ENCODE peak calls at places on chromosomes 5 and 9, in nine cellular contexts. A is spleen, G is Peyer's patch, R is sigmoid colon, D is A549, X is gastrocnemius medialis, W is right lobe of liver, I is IMR-90, U is heart left ventricle. L is an unnamed sample. For H3K4me1, the result is how much of the 10 kb centered on the place peaks cover.

GRCh38 chr5:36969700-36970395 is 93.3 kb downstream of the NIPBL start:
- DNase-seq in G (no peak), A (no peak), U (no peak), I (no peak), R (no peak), W (no peak), D (no peak), X (no peak), L (no peak)

GRCh38 chr9:108991479-108991878 is 21.8 kb downstream of the CTNNAL1 start:
- DNase-seq in G (no peak), I (peak), X (no peak), W (no peak), A (no peak), R (no peak), D (no peak), U (no peak), L (no peak)

GRCh38 chr5:76303917-76304316 is 99.2 kb upstream of the IQGAP2 start:
- DNase-seq in I (no peak), G (peak), R (no peak), W (peak), A (no peak), U (no peak), D (peak), X (no peak), L (no peak)

GRCh38 chr9:4739587-4740372 is 1.2 kb downstream of the AK3 start:
- DNase-seq in U (no peak), W (peak), D (no peak), A (no peak), R (no peak), G (peak), X (peak), I (no peak), L (no peak)

GRCh38 chr9:112615584-112616271 is 102.2 kb downstream of the INIP start:
- DNase-seq in U (no peak), I (peak), R (no peak), W (no peak), D (no peak), X (no peak), A (no peak), G (no peak), L (no peak)

GRCh38 chr5:109656829-109657228 is 32.9 kb upstream of the MAN2A1 start:
- DNase-seq in I (peak), A (peak), U (peak), W (peak), D (no peak), X (peak), G (no peak), R (peak), L (peak)

GRCh38 chr5:151820903-151821302 is 49.1 kb downstream of the G3BP1 start:
- DNase-seq in G (no peak), R (no peak), X (no peak), W (no peak), D (no peak), I (no peak), U (no peak), A (no peak), L (no peak)

GRCh38 chr5:12250454-12250853 is 346.2 kb upstream of the CTNND2 start:
- DNase-seq in D (no peak), W (no peak), I (no peak), A (no peak), G (no peak), R (no peak), U (no peak), X (no peak), L (no peak)

GRCh38 chr9:79256691-79257213 is 315.0 kb upstream of the TLE4 start:
- DNase-seq in I (peak), G (no peak), R (no peak), X (no peak), W (no peak), A (no peak), D (no peak), U (no peak), L (no peak)

GRCh38 chr9:91845839-91846238 is 104.2 kb downstream of the ROR2 start:
- DNase-seq in G (no peak), D (no peak), A (peak), U (no peak), W (no peak), I (no peak), X (no peak), R (no peak), L (no peak)

GRCh38 chr9:91844656-91845291 is 105.3 kb downstream of the ROR2 start:
- DNase-seq in W (no peak), X (no peak), U (no peak), A (peak), I (no peak), R (no peak), D (no peak), G (no peak), L (no peak)

GRCh38 chr9:91843093-91843492 is 106.9 kb downstream of the ROR2 start:
- DNase-seq in D (no peak), R (peak), X (no peak), I (no peak), A (no peak), U (no peak), G (no peak), W (no peak), L (no peak)

GRCh38 chr9:91843623-91844111 is 106.4 kb downstream of the ROR2 start:
- DNase-seq in I (no peak), U (no peak), G (no peak), R (peak), A (peak), D (no peak), X (no peak), W (no peak), L (no peak)

GRCh38 chr9:91844170-91844569 is 105.9 kb downstream of the ROR2 start:
- DNase-seq in U (no peak), A (peak), D (no peak), R (no peak), X (peak), I (no peak), G (no peak), W (no peak), L (no peak)
- H3K4me1 ChIP-seq in U (under half), A (under half), D (under half), R (half or more), X (under half), I (under half), G (under half), W (under half), L (under half)

GRCh38 chr9:134066923-134067851 is 639 bp downstream of the BRD3 start:
- DNase-seq in U (no peak), I (peak), W (no peak), R (peak), A (peak), X (no peak), D (peak), G (peak), L (no peak)

GRCh38 chr9:134068742-134069535 is 1.1 kb upstream of the BRD3 start:
- DNase-seq in R (peak), D (no peak), I (peak), A (peak), W (peak), U (peak), X (no peak), G (peak), L (no peak)

GRCh38 chr9:134066546-134066922 is 1.3 kb downstream of the BRD3 start:
- DNase-seq in W (no peak), G (no peak), A (no peak), D (no peak), R (no peak), U (no peak), X (no peak), I (peak), L (no peak)

GRCh38 chr9:134069536-134070399 is 1.9 kb upstream of the BRD3 start:
- DNase-seq in W (no peak), I (no peak), A (peak), R (no peak), D (no peak), G (no peak), X (no peak), U (no peak), L (no peak)

GRCh38 chr9:134067904-134068741 is at the start of gene BRD3:
- DNase-seq in U (peak), W (peak), G (peak), A (peak), X (peak), R (peak), I (peak), D (peak), L (peak)
- TF ChIP-seq POLR2A in U (peak), W (peak), G (peak), A (peak), X (peak), R (no peak), I (peak), D (peak), L (no peak)

GRCh38 chr5:140347382-140347781 is 979 bp upstream of the HBEGF start:
- DNase-seq in A (peak), R (no peak), I (no peak), U (no peak), G (no peak), W (no peak), X (no peak), D (no peak), L (no peak)

GRCh38 chr5:140345919-140346347 is 470 bp downstream of the HBEGF start:
- DNase-seq in W (peak), R (peak), A (peak), G (no peak), I (peak), X (peak), U (peak), D (peak), L (no peak)

GRCh38 chr5:140342896-140343295 is 3.5 kb downstream of the HBEGF start:
- DNase-seq in W (no peak), X (no peak), G (no peak), R (peak), D (no peak), I (no peak), A (no peak), U (no peak), L (no peak)

GRCh38 chr5:140346348-140347221 is at the start of gene HBEGF:
- DNase-seq in G (peak), D (peak), R (peak), A (peak), W (peak), X (peak), U (peak), I (peak), L (no peak)

DNA sequence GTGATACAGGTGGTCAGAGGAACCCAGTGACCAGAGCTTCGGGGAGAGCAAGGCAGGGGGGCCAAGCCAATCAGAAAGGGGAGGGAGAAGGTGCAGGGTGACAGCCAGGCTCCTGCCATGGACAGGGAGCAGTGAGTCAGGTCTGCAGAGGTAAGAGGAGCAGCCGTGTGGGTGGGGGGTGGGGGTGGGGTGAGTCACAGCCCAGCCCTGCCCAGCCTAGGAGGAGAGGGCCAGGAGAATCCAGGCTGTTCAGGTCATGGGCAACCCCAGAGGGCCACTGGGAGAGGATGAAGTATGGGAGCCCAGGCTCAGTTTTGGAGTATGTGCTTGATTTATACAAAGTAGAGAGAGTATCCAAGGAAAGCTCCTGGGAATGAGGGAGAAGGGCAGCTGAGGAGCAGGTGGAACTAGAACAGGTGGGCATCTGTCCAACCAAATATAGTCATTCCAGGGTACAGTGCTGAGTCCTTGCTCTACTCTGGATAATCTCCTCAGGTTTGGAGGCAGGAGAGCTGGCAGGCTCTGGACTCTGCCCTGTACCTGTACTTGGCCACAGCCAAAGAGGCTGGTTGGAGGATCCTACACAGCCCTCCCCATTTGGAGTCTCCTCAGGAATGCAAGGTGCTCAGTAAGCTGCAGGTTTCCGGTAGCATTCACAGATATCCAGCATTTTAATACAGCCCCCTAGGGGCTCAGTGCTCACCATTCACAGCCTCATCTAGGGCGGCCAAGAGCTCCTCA is 1.6 kb downstream of the HBEGF start:
- DNase-seq in I (peak), U (no peak), W (no peak), R (no peak), G (peak), X (peak), D (no peak), A (peak), L (no peak)
- H3K4me1 ChIP-seq in I (under half), U (half or more), W (under half), R (half or more), G (half or more), X (half or more), D (under half), A (half or more), L (half or more)

GRCh38 chr5:61951295-61951694 is 354.7 kb upstream of the KIF2A start:
- DNase-seq in I (no peak), R (no peak), A (no peak), X (no peak), D (no peak), G (no peak), W (no peak), U (no peak), L (no peak)
- TF ChIP-seq POLR2A in I (no peak), R (no peak), A (no peak), X (no peak), D (no peak), G (no peak), W (no peak), U (no peak), L (no peak)

DNA sequence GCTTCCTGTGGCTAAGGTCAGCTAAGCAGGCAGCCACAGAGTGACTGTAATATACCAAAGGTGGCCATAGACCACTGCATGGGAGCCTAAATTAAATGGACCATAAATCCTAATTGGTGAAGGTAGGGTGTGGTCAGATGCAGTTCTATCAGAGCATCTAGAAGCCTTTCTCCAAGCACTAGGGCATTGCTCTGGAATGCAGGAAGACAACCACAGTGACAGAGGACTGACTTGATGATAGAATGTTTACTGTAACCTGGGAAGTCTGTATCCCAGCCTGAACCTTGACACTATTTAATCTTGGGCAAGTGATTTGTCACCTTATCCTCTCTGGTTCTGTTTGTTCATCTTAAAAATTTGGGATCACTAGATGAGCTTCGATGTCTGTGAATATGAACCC is 2.3 kb downstream of the FBXO38 start:
- DNase-seq in R (no peak), U (no peak), D (no peak), A (no peak), G (no peak), W (no peak), X (no peak), I (no peak), L (no peak)
- H3K4me1 ChIP-seq in R (under half), U (half or more), D (under half), A (half or more), G (under half), W (under half), X (under half), I (under half), L (half or more)

GRCh38 chr5:58317808-58318207 is 142.1 kb downstream of the PLK2 start:
- DNase-seq in R (no peak), I (peak), W (no peak), A (no peak), X (no peak), G (no peak), U (no peak), D (no peak), L (no peak)

GRCh38 chr5:58315794-58316193 is 144.1 kb downstream of the PLK2 start:
- DNase-seq in W (no peak), I (no peak), A (no peak), U (no peak), X (no peak), D (no peak), G (no peak), R (no peak), L (no peak)

GRCh38 chr5:58318468-58318867 is 141.4 kb downstream of the PLK2 start:
- DNase-seq in X (no peak), R (no peak), D (no peak), U (no peak), W (no peak), A (no peak), G (no peak), I (peak), L (no peak)

GRCh38 chr5:58314356-58315045 is 145.4 kb downstream of the PLK2 start:
- DNase-seq in D (peak), A (no peak), U (no peak), G (no peak), I (no peak), R (no peak), X (no peak), W (no peak), L (no peak)

GRCh38 chr5:58317009-58317408 is 142.9 kb downstream of the PLK2 start:
- DNase-seq in U (no peak), I (no peak), R (no peak), A (no peak), G (no peak), D (no peak), W (no peak), X (no peak), L (no peak)
- TF ChIP-seq POLR2A in U (no peak), I (no peak), R (no peak), A (no peak), G (no peak), D (no peak), W (no peak), X (no peak), L (no peak)

DNA sequence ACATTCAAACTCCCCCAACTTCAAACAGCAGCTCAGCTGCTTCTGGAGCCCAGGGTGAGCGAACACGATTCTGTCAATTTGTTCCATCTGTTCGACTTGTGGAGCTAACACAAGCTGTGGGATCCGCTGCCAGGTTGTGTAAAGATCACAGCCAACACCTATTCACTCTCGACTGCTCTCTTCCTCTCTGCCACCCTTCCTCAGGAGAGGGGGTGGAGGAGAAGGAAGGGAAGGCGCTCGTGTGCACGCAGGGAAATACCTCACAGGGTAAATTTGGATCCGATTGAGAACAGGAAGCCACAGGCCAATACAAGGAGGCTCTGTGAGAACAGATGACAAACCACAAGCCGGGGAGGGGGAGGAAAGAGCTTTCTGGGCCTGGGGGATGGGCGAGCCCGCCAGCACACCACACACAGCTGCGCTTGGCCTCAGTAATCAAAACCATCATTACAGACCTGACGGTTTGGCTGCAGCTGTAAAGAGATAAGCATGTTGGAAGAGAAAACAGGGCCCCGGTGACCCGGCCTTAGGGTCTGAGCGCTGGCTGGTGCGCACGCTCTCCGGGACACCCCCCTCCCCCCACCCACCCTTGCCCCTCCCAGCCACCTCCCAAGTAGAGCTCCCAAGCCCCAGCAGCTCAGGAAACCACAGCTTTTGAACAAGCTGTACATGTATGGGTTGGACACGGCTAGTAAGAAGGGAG is 54.2 kb downstream of the PTCH1 start:
- DNase-seq in D (no peak), U (peak), I (peak), R (peak), A (peak), X (peak), G (peak), W (peak), L (peak)
- H3K4me1 ChIP-seq in D (under half), U (under half), I (under half), R (half or more), A (under half), X (under half), G (under half), W (under half), L (under half)

DNA sequence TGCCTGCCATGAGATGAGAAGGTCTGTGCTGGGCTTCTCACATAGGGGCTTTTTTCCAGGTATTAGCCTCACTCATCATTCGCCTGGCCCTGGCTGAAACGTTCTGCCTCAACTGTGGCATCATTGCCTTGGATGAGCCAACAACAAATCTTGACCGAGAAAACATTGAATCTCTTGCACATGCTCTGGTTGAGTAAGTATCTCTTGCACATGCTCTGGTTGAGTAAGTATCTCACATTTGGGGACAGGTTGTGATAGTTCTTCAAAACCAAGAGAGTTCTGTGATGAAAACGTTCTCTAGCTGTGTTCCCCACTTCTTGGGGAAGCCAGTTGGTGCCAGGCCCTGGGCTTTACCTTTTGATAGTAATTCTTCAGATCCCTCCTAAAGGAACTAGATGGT is 17.4 kb upstream of the IL13 start:
- DNase-seq in R (no peak), X (no peak), A (no peak), U (no peak), W (no peak), D (no peak), G (no peak), I (no peak), L (no peak)
- TF ChIP-seq POLR2A in R (no peak), X (no peak), A (no peak), U (no peak), W (no peak), D (no peak), G (no peak), I (no peak), L (no peak)

DNA sequence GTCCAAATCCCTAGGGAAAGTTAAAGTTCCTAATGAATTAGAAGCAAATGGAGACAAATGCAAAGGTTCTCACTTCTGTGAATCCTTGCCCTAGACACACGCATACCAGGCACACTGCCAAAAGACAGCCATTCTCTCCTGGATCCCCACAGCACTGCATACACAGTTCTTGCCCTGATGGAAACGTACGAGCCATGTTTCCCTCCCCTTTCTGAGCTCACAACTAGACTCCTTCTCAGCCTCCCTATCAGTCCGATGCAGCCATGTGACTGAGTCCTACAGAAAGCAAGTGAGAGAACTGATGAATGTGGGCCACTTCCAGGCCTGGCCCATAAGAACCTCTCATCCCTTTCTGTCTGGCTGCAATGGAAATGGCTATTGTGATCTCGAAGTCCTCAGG is 92.0 kb downstream of the ZNF608 start:
- DNase-seq in A (no peak), R (no peak), I (no peak), D (no peak), U (no peak), X (no peak), W (no peak), G (no peak), L (no peak)
- H3K4me1 ChIP-seq in A (half or more), R (half or more), I (under half), D (half or more), U (half or more), X (half or more), W (under half), G (half or more), L (under half)

GRCh38 chr5:72425995-72426394 is 81.2 kb downstream of the ZNF366 start:
- DNase-seq in U (no peak), I (no peak), A (no peak), D (no peak), X (no peak), G (no peak), W (no peak), R (no peak), L (no peak)
- TF ChIP-seq POLR2A in U (no peak), I (no peak), A (no peak), D (no peak), X (no peak), G (no peak), W (no peak), R (no peak), L (no peak)